ENCODE peak calls at places on chromosomes 16 and 17, in seven cellular contexts. One of them, this sample, is unnamed.

GRCh38 chr16:85352221-85352620 is 239.9 kb upstream of the CIBAR2 start:
- DNase-seq in prostate gland: no peak
- DNase-seq in adrenal gland: no peak
- DNase-seq in lower leg skin: no peak
- DNase-seq in uterus: no peak
- DNase-seq in IMR-90: no peak
- DNase-seq in stomach: no peak
- DNase-seq in this sample: no peak

GRCh38 chr17:61884864-61885263 is 21.5 kb upstream of the BRIP1 start:
- DNase-seq in adrenal gland: no peak
- DNase-seq in stomach: no peak
- DNase-seq in lower leg skin: no peak
- DNase-seq in IMR-90: no peak
- DNase-seq in prostate gland: no peak
- DNase-seq in uterus: no peak
- DNase-seq in this sample: no peak

GRCh38 chr16:53822936-53823529 is 119.1 kb downstream of the FTO start:
- DNase-seq in stomach: no peak
- DNase-seq in prostate gland: no peak
- DNase-seq in IMR-90: no peak
- DNase-seq in adrenal gland: no peak
- DNase-seq in uterus: no peak
- DNase-seq in lower leg skin: no peak
- DNase-seq in this sample: no peak

GRCh38 chr17:38598536-38598935 is 7.2 kb downstream of the SRCIN1 start:
- DNase-seq in uterus: no peak
- DNase-seq in adrenal gland: peak
- DNase-seq in lower leg skin: no peak
- DNase-seq in prostate gland: peak
- DNase-seq in stomach: peak
- DNase-seq in IMR-90: peak
- DNase-seq in this sample: peak

GRCh38 chr17:18259621-18260331 is 686 bp upstream of the MIEF2 start:
- DNase-seq in uterus: no peak
- DNase-seq in lower leg skin: no peak
- DNase-seq in IMR-90: peak
- DNase-seq in stomach: no peak
- DNase-seq in prostate gland: no peak
- DNase-seq in adrenal gland: no peak
- DNase-seq in this sample: no peak

GRCh38 chr16:58733248-58733670 is 857 bp downstream of the GOT2 start:
- DNase-seq in lower leg skin: no peak
- DNase-seq in IMR-90: peak
- DNase-seq in uterus: peak
- DNase-seq in prostate gland: peak
- DNase-seq in adrenal gland: peak
- DNase-seq in stomach: no peak
- DNase-seq in this sample: no peak

GRCh38 chr17:60506312-60506711 is 19.7 kb downstream of the APPBP2 start:
- DNase-seq in adrenal gland: no peak
- DNase-seq in stomach: no peak
- DNase-seq in prostate gland: no peak
- DNase-seq in uterus: no peak
- DNase-seq in IMR-90: peak
- DNase-seq in lower leg skin: no peak
- DNase-seq in this sample: no peak

GRCh38 chr17:72515291-72516065 is 394.7 kb downstream of the SOX9 start:
- DNase-seq in lower leg skin: no peak
- DNase-seq in IMR-90: peak
- DNase-seq in prostate gland: peak
- DNase-seq in adrenal gland: no peak
- DNase-seq in uterus: no peak
- DNase-seq in stomach: peak
- DNase-seq in this sample: peak

GRCh38 chr17:2393184-2393953 is 7.5 kb downstream of the MNT start:
- DNase-seq in IMR-90: peak
- DNase-seq in uterus: peak
- DNase-seq in prostate gland: peak
- DNase-seq in stomach: peak
- DNase-seq in adrenal gland: peak
- DNase-seq in lower leg skin: peak
- DNase-seq in this sample: peak

GRCh38 chr16:75002474-75002873 is 3.6 kb downstream of the ZNRF1 start:
- DNase-seq in IMR-90: no peak
- DNase-seq in uterus: no peak
- DNase-seq in lower leg skin: no peak
- DNase-seq in stomach: no peak
- DNase-seq in prostate gland: no peak
- DNase-seq in adrenal gland: peak
- DNase-seq in this sample: no peak

GRCh38 chr16:27690604-27691003 is 140.7 kb downstream of the KATNIP start:
- DNase-seq in prostate gland: no peak
- DNase-seq in stomach: no peak
- DNase-seq in IMR-90: peak
- DNase-seq in lower leg skin: no peak
- DNase-seq in uterus: no peak
- DNase-seq in adrenal gland: peak
- DNase-seq in this sample: no peak

GRCh38 chr16:1560153-1560552 is 26.7 kb downstream of the TMEM204 start:
- DNase-seq in lower leg skin: no peak
- DNase-seq in uterus: no peak
- DNase-seq in IMR-90: no peak
- DNase-seq in adrenal gland: no peak
- DNase-seq in stomach: no peak
- DNase-seq in prostate gland: no peak
- DNase-seq in this sample: no peak

GRCh38 chr16:50267651-50268050 is 1.3 kb downstream of the ADCY7 start:
- DNase-seq in uterus: no peak
- DNase-seq in stomach: no peak
- DNase-seq in lower leg skin: no peak
- DNase-seq in IMR-90: no peak
- DNase-seq in adrenal gland: no peak
- DNase-seq in prostate gland: no peak
- DNase-seq in this sample: no peak

GRCh38 chr17:44688200-44688599 is 1.4 kb downstream of the CCDC43 start:
- DNase-seq in lower leg skin: no peak
- DNase-seq in prostate gland: no peak
- DNase-seq in uterus: no peak
- DNase-seq in adrenal gland: no peak
- DNase-seq in IMR-90: no peak
- DNase-seq in stomach: no peak
- DNase-seq in this sample: no peak

GRCh38 chr17:57689254-57689653 is 55.8 kb downstream of the CCDC182 start:
- DNase-seq in adrenal gland: no peak
- DNase-seq in lower leg skin: no peak
- DNase-seq in IMR-90: no peak
- DNase-seq in uterus: no peak
- DNase-seq in stomach: no peak
- DNase-seq in prostate gland: no peak
- DNase-seq in this sample: no peak

GRCh38 chr17:6677946-6678345 is 26.4 kb downstream of the C17orf100 start:
- DNase-seq in stomach: no peak
- DNase-seq in prostate gland: no peak
- DNase-seq in lower leg skin: no peak
- DNase-seq in IMR-90: no peak
- DNase-seq in uterus: no peak
- DNase-seq in adrenal gland: no peak
- DNase-seq in this sample: no peak

GRCh38 chr16:76941091-76941490 is 249.9 kb upstream of the MON1B start:
- DNase-seq in stomach: no peak
- DNase-seq in adrenal gland: no peak
- DNase-seq in prostate gland: no peak
- DNase-seq in uterus: no peak
- DNase-seq in lower leg skin: no peak
- DNase-seq in IMR-90: peak
- DNase-seq in this sample: no peak

GRCh38 chr16:31694461-31694860 is 166.8 kb downstream of the AHSP start:
- DNase-seq in uterus: no peak
- DNase-seq in IMR-90: no peak
- DNase-seq in lower leg skin: no peak
- DNase-seq in stomach: no peak
- DNase-seq in prostate gland: no peak
- DNase-seq in adrenal gland: no peak
- DNase-seq in this sample: no peak

GRCh38 chr17:78001182-78001581 is 42.7 kb downstream of the TNRC6C start:
- DNase-seq in prostate gland: no peak
- DNase-seq in uterus: no peak
- DNase-seq in lower leg skin: no peak
- DNase-seq in IMR-90: peak
- DNase-seq in adrenal gland: no peak
- DNase-seq in stomach: no peak
- DNase-seq in this sample: no peak

GRCh38 chr17:31581491-31581890 is 190.0 kb downstream of the RAB11FIP4 start:
- DNase-seq in IMR-90: peak
- DNase-seq in prostate gland: no peak
- DNase-seq in adrenal gland: peak
- DNase-seq in uterus: no peak
- DNase-seq in stomach: peak
- DNase-seq in lower leg skin: no peak
- DNase-seq in this sample: peak

GRCh38 chr17:3667366-3668278 is 756 bp downstream of the TAX1BP3 start:
- DNase-seq in prostate gland: peak
- DNase-seq in uterus: peak
- DNase-seq in adrenal gland: peak
- DNase-seq in lower leg skin: peak
- DNase-seq in IMR-90: peak
- DNase-seq in stomach: peak
- DNase-seq in this sample: peak
- TF ChIP-seq POLR2A in prostate gland: peak
- TF ChIP-seq POLR2A in uterus: no peak
- TF ChIP-seq POLR2A in adrenal gland: no peak
- TF ChIP-seq POLR2A in lower leg skin: no peak
- TF ChIP-seq POLR2A in IMR-90: no peak
- TF ChIP-seq POLR2A in stomach: no peak
- TF ChIP-seq POLR2A in this sample: no peak

DNA sequence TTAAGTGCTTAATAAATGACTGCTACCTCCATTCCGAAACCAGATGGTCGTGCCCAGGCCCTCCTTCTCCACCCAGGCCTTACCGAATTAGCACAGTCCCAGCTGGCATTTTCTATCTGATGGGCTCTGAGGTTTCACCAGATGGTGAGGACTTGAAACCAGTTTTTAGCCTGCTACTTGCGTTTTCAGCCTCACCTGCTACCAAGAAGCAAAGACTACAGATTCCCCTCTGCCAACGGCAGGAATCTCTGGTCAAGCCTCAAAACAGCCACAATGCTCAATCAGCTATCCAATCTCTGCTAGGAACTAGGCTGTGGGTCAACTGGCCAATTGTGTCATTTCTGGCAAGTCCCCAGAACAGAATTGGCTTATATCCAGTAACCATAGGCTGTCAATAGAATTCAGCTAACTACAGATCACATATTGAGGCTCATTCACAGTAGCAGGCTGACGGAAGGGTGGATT is 11.7 kb downstream of the PECAM1 start:
- DNase-seq in stomach: peak
- DNase-seq in adrenal gland: no peak
- DNase-seq in uterus: no peak
- DNase-seq in prostate gland: no peak
- DNase-seq in IMR-90: no peak
- DNase-seq in lower leg skin: no peak
- DNase-seq in this sample: no peak
- TF ChIP-seq POLR2A in stomach: no peak
- TF ChIP-seq POLR2A in adrenal gland: no peak
- TF ChIP-seq POLR2A in uterus: no peak
- TF ChIP-seq POLR2A in prostate gland: no peak
- TF ChIP-seq POLR2A in IMR-90: no peak
- TF ChIP-seq POLR2A in lower leg skin: no peak
- TF ChIP-seq POLR2A in this sample: no peak

DNA sequence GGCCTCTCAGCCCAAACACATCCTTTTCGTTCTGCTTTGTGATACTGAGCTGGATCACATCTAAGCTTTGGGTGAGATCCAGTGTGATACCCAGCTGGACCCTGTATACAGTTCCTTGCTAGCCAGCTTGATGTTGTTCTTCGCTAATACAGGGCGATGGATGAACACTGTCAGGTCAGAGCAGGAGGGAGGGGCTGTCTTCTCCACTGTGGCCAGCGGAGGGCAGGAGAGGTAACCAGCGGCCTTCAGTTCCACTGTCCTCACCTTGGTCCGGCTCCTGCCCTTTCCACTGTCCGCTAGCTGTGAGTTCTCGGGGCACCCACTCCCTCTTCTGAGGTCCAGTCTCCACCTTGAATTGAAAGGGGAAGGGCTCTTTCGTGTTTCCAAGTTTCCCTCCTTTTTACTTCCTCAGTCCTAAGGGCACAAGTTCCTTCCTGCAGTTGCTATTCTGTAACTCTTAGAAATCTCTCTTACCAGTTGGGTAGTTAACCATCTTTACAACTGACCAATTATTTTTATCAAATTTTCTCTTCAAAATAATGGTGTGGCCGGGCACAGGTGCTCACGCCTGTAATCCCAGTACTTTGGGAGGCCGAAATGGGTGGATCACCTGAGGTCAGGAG is 3.0 kb upstream of the ZNF213 start:
- DNase-seq in uterus: no peak
- DNase-seq in IMR-90: peak
- DNase-seq in stomach: peak
- DNase-seq in adrenal gland: no peak
- DNase-seq in prostate gland: no peak
- DNase-seq in lower leg skin: no peak
- DNase-seq in this sample: no peak
- TF ChIP-seq POLR2A in uterus: no peak
- TF ChIP-seq POLR2A in IMR-90: no peak
- TF ChIP-seq POLR2A in stomach: no peak
- TF ChIP-seq POLR2A in adrenal gland: no peak
- TF ChIP-seq POLR2A in prostate gland: no peak
- TF ChIP-seq POLR2A in lower leg skin: no peak
- TF ChIP-seq POLR2A in this sample: no peak

DNA sequence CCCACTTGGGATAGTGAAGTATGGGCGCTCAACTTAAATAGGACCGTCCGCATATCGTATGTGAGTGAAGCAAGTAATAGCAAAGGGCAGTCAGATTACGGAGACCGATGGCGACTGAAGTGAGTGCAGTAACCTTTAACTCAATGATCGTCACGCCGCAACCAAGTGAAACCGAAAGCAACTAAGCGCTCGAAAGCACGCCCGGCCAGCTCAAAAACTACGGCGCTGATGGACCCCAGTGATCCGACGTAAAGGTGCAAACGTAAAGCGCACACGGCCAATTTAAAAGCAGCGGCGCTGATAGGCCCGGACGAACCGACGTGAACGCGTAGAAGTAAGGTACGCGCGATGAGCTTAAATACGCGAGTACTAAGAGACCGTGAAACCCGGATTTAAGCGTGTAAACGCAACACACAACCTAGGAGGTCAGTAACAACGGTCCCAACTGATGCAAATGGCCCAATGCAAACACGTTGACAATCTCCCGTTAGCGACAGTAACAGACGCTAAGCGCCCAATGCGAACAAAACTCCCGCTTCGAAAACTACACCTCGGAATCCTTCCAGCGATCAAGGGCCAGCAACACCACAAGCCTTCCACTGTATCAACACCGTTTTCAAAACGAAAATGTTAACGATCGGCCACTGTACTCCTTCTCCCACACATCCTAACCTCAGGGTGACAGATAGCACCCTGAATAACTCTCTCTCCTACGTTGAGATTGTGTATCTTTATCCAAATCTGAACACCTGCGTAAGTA is 37.9 kb upstream of the ARL4D start:
- DNase-seq in adrenal gland: peak
- DNase-seq in IMR-90: peak
- DNase-seq in lower leg skin: peak
- DNase-seq in stomach: peak
- DNase-seq in uterus: peak
- DNase-seq in prostate gland: peak
- DNase-seq in this sample: peak
- TF ChIP-seq POLR2A in adrenal gland: peak
- TF ChIP-seq POLR2A in IMR-90: peak
- TF ChIP-seq POLR2A in lower leg skin: no peak
- TF ChIP-seq POLR2A in stomach: peak
- TF ChIP-seq POLR2A in uterus: peak
- TF ChIP-seq POLR2A in prostate gland: peak
- TF ChIP-seq POLR2A in this sample: peak

GRCh38 chr16:56625140-56625942 is at the start of gene MT1E:
- DNase-seq in uterus: peak
- DNase-seq in prostate gland: peak
- DNase-seq in stomach: peak
- DNase-seq in lower leg skin: peak
- DNase-seq in IMR-90: peak
- DNase-seq in adrenal gland: peak
- DNase-seq in this sample: peak
- TF ChIP-seq POLR2A in uterus: peak
- TF ChIP-seq POLR2A in prostate gland: peak
- TF ChIP-seq POLR2A in stomach: peak
- TF ChIP-seq POLR2A in lower leg skin: no peak
- TF ChIP-seq POLR2A in IMR-90: peak
- TF ChIP-seq POLR2A in adrenal gland: peak
- TF ChIP-seq POLR2A in this sample: peak